ENCODE peak calls at places on chromosomes 3 and 15, in six cellular contexts. One of them, this sample, is unnamed.

GRCh38 chr15:62164500-62165028 is 521 bp downstream of the C2CD4B start:
- DNase-seq in iPS DF 19.7: no peak
- DNase-seq in iris pigment epithelial cell: no peak
- DNase-seq in T1000: no peak
- DNase-seq in Calu3: peak
- DNase-seq in bronchial epithelial cell: no peak
- DNase-seq in this sample: no peak

GRCh38 chr15:39140060-39140604 is 440.7 kb upstream of the THBS1 start:
- DNase-seq in iPS DF 19.7: no peak
- DNase-seq in iris pigment epithelial cell: peak
- DNase-seq in T1000: no peak
- DNase-seq in Calu3: no peak
- DNase-seq in bronchial epithelial cell: peak
- DNase-seq in this sample: no peak

GRCh38 chr15:68262514-68263356 is 14.8 kb upstream of the FEM1B start:
- DNase-seq in iPS DF 19.7: no peak
- DNase-seq in iris pigment epithelial cell: no peak
- DNase-seq in T1000: no peak
- DNase-seq in Calu3: no peak
- DNase-seq in bronchial epithelial cell: no peak
- DNase-seq in this sample: no peak

GRCh38 chr3:194294199-194294887 is 56.8 kb downstream of the CPN2 start:
- DNase-seq in iPS DF 19.7: no peak
- DNase-seq in iris pigment epithelial cell: no peak
- DNase-seq in T1000: no peak
- DNase-seq in Calu3: no peak
- DNase-seq in bronchial epithelial cell: no peak
- DNase-seq in this sample: no peak

GRCh38 chr15:52011711-52012144 is 7.3 kb upstream of the MAPK6 start:
- DNase-seq in iPS DF 19.7: no peak
- DNase-seq in iris pigment epithelial cell: no peak
- DNase-seq in T1000: no peak
- DNase-seq in Calu3: no peak
- DNase-seq in bronchial epithelial cell: no peak
- DNase-seq in this sample: no peak

GRCh38 chr15:47374222-47374621 is 343.1 kb upstream of the SEMA6D start:
- DNase-seq in iPS DF 19.7: no peak
- DNase-seq in iris pigment epithelial cell: peak
- DNase-seq in T1000: no peak
- DNase-seq in Calu3: no peak
- DNase-seq in bronchial epithelial cell: peak
- DNase-seq in this sample: no peak

GRCh38 chr3:55524565-55525244 is 37.6 kb upstream of the WNT5A start:
- DNase-seq in iPS DF 19.7: no peak
- DNase-seq in iris pigment epithelial cell: peak
- DNase-seq in T1000: no peak
- DNase-seq in Calu3: no peak
- DNase-seq in bronchial epithelial cell: peak
- DNase-seq in this sample: no peak

GRCh38 chr3:72134989-72135451 is 350.1 kb upstream of the PROK2 start:
- DNase-seq in iPS DF 19.7: no peak
- DNase-seq in iris pigment epithelial cell: no peak
- DNase-seq in T1000: no peak
- DNase-seq in Calu3: no peak
- DNase-seq in bronchial epithelial cell: no peak
- DNase-seq in this sample: no peak

GRCh38 chr3:141421639-141422319 is 53.5 kb downstream of the ZBTB38 start:
- DNase-seq in iPS DF 19.7: no peak
- DNase-seq in iris pigment epithelial cell: peak
- DNase-seq in T1000: peak
- DNase-seq in Calu3: no peak
- DNase-seq in bronchial epithelial cell: peak
- DNase-seq in this sample: no peak

GRCh38 chr15:100592898-100593297 is 9.1 kb downstream of the LINS1 start:
- DNase-seq in iPS DF 19.7: no peak
- DNase-seq in iris pigment epithelial cell: peak
- DNase-seq in T1000: peak
- DNase-seq in Calu3: no peak
- DNase-seq in bronchial epithelial cell: no peak
- DNase-seq in this sample: peak

GRCh38 chr3:188605231-188605630 is 451.3 kb downstream of the LPP start:
- DNase-seq in iPS DF 19.7: no peak
- DNase-seq in iris pigment epithelial cell: no peak
- DNase-seq in T1000: no peak
- DNase-seq in Calu3: no peak
- DNase-seq in bronchial epithelial cell: no peak
- DNase-seq in this sample: no peak

GRCh38 chr15:60751985-60752952 is 273.3 kb upstream of the ICE2 start:
- DNase-seq in iPS DF 19.7: no peak
- DNase-seq in iris pigment epithelial cell: peak
- DNase-seq in T1000: no peak
- DNase-seq in Calu3: no peak
- DNase-seq in bronchial epithelial cell: peak
- DNase-seq in this sample: peak

GRCh38 chr15:57610130-57610529 is 18.4 kb downstream of the MYZAP start:
- DNase-seq in iPS DF 19.7: no peak
- DNase-seq in iris pigment epithelial cell: peak
- DNase-seq in T1000: peak
- DNase-seq in Calu3: peak
- DNase-seq in bronchial epithelial cell: peak
- DNase-seq in this sample: no peak

GRCh38 chr3:51436998-51437639 is 46.0 kb downstream of the RBM15B start:
- DNase-seq in iPS DF 19.7: no peak
- DNase-seq in iris pigment epithelial cell: peak
- DNase-seq in T1000: no peak
- DNase-seq in Calu3: no peak
- DNase-seq in bronchial epithelial cell: peak
- DNase-seq in this sample: no peak

GRCh38 chr3:162366382-162366781 is 869.8 kb downstream of the OTOL1 start:
- DNase-seq in iPS DF 19.7: no peak
- DNase-seq in iris pigment epithelial cell: no peak
- DNase-seq in T1000: no peak
- DNase-seq in Calu3: no peak
- DNase-seq in bronchial epithelial cell: no peak
- DNase-seq in this sample: no peak